ENCODE peak calls at places on chromosomes 3 and 15, in six cellular contexts. M, Y, O, J, K and Z are unnamed samples.

GRCh38 chr3:99780749-99781148 is 36.9 kb upstream of the CMSS1 start:
- DNase-seq in M (no peak), Y (no peak), O (no peak), J (no peak), K (no peak), Z (no peak)

GRCh38 chr3:66592061-66592875 is 91.4 kb upstream of the LRIG1 start:
- DNase-seq in M (no peak), Y (no peak), O (no peak), J (no peak), K (no peak), Z (no peak)

GRCh38 chr3:19046440-19046839 is 101.9 kb upstream of the KCNH8 start:
- DNase-seq in M (no peak), Y (peak; percentile 9), O (no peak), J (no peak), K (no peak), Z (no peak)

GRCh38 chr3:110743202-110743601 is 328.4 kb upstream of the NECTIN3 start:
- DNase-seq in M (no peak), Y (no peak), O (no peak), J (no peak), K (no peak), Z (no peak)

GRCh38 chr15:58755956-58756355 is 6.4 kb upstream of the ADAM10 start:
- DNase-seq in M (no peak), Y (peak; percentile 70), O (no peak), J (no peak), K (no peak), Z (no peak)

GRCh38 chr3:40476478-40477470 is at the start of gene ZNF619:
- DNase-seq in M (peak; percentile 32), Y (peak; percentile 83), O (peak; percentile 88), J (peak; percentile 79), K (peak; percentile 74), Z (peak; percentile 24)

GRCh38 chr3:48466386-48467109 is 20.0 kb downstream of the ATRIP start:
- DNase-seq in M (no peak), Y (no peak), O (peak; percentile 61), J (peak; percentile 48), K (no peak), Z (no peak)

GRCh38 chr3:157939166-157939565 is 167.1 kb downstream of the SHOX2 start:
- DNase-seq in M (no peak), Y (no peak), O (no peak), J (no peak), K (no peak), Z (no peak)

GRCh38 chr3:147758786-147759185 is 349.6 kb downstream of the ZIC1 start:
- DNase-seq in M (no peak), Y (peak; percentile 34), O (no peak), J (no peak), K (no peak), Z (no peak)

GRCh38 chr3:114005406-114005987 is 50.8 kb downstream of the CCDC191 start:
- DNase-seq in M (no peak), Y (no peak), O (peak; percentile 78), J (peak; percentile 10), K (no peak), Z (no peak)

GRCh38 chr15:38878946-38879345 is 314.3 kb upstream of the RASGRP1 start:
- DNase-seq in M (no peak), Y (peak; percentile 78), O (no peak), J (no peak), K (no peak), Z (no peak)

GRCh38 chr3:114622001-114622400 is 328.2 kb downstream of the TIGIT start:
- DNase-seq in M (no peak), Y (no peak), O (no peak), J (no peak), K (no peak), Z (no peak)

GRCh38 chr3:99473321-99473751 is 165.1 kb upstream of the COL8A1 start:
- DNase-seq in M (no peak), Y (no peak), O (no peak), J (no peak), K (no peak), Z (no peak)

GRCh38 chr15:57327985-57328471 is 48.3 kb upstream of the CGNL1 start:
- DNase-seq in M (no peak), Y (no peak), O (no peak), J (no peak), K (no peak), Z (peak; percentile 38)

GRCh38 chr3:119579366-119580147 is at the start of gene ADPRH:
- DNase-seq in M (peak; percentile 21), Y (peak; percentile 70), O (peak; percentile 89), J (peak; percentile 86), K (peak; percentile 77), Z (no peak)

GRCh38 chr15:63292771-63293170 is 15.4 kb downstream of the APH1B start:
- DNase-seq in M (no peak), Y (no peak), O (no peak), J (no peak), K (no peak), Z (no peak)

GRCh38 chr3:146160964-146161724 is at the start of gene PLOD2:
- DNase-seq in M (no peak), Y (peak; percentile 40), O (peak; percentile 82), J (peak; percentile 83), K (peak; percentile 84), Z (no peak)

GRCh38 chr3:13703071-13703470 is 154.1 kb downstream of the FBLN2 start:
- DNase-seq in M (no peak), Y (no peak), O (peak; percentile 36), J (no peak), K (no peak), Z (no peak)

GRCh38 chr3:183800221-183800863 is 25.0 kb downstream of the MAP6D1 start:
- DNase-seq in M (no peak), Y (no peak), O (peak; percentile 14), J (no peak), K (no peak), Z (no peak)

GRCh38 chr3:65226287-65226686 is 538.5 kb upstream of the ADAMTS9 start:
- DNase-seq in M (no peak), Y (no peak), O (no peak), J (no peak), K (no peak), Z (no peak)

GRCh38 chr3:64368163-64369025 is 143.1 kb upstream of the PRICKLE2 start:
- DNase-seq in M (no peak), Y (no peak), O (no peak), J (no peak), K (peak; percentile 18), Z (no peak)

GRCh38 chr3:99509224-99509623 is 129.2 kb upstream of the COL8A1 start:
- DNase-seq in M (no peak), Y (no peak), O (no peak), J (no peak), K (no peak), Z (no peak)

GRCh38 chr3:153038779-153039178 is 123.2 kb upstream of the RAP2B start:
- DNase-seq in M (no peak), Y (no peak), O (peak; percentile 51), J (peak; percentile 23), K (no peak), Z (no peak)

GRCh38 chr15:56774356-56774755 is 41.0 kb upstream of the ZNF280D start:
- DNase-seq in M (no peak), Y (no peak), O (no peak), J (no peak), K (no peak), Z (no peak)

GRCh38 chr3:126464494-126464893 is 11.2 kb downstream of the ZXDC start:
- DNase-seq in M (no peak), Y (no peak), O (peak; percentile 22), J (no peak), K (no peak), Z (no peak)

GRCh38 chr15:85592148-85592547 is 202.6 kb downstream of the KLHL25 start:
- DNase-seq in M (no peak), Y (no peak), O (no peak), J (no peak), K (no peak), Z (peak; percentile 42)

GRCh38 chr3:164779816-164780215 is 298.5 kb downstream of the SI start:
- DNase-seq in M (no peak), Y (no peak), O (no peak), J (no peak), K (no peak), Z (no peak)

GRCh38 chr3:45772341-45773035 is 23.8 kb downstream of the SLC6A20 start:
- DNase-seq in M (no peak), Y (no peak), O (peak; percentile 44), J (no peak), K (no peak), Z (no peak)

GRCh38 chr3:244041-244440 is 47.5 kb downstream of the CHL1 start:
- DNase-seq in M (no peak), Y (peak; percentile 25), O (no peak), J (no peak), K (no peak), Z (no peak)

GRCh38 chr15:77907824-77908751 is 169.4 kb downstream of the TBC1D2B start:
- DNase-seq in M (peak; percentile 27), Y (peak; percentile 43), O (peak; percentile 83), J (peak; percentile 84), K (peak; percentile 76), Z (no peak)

GRCh38 chr3:12229896-12230295 is 59.0 kb upstream of the PPARG start:
- DNase-seq in M (no peak), Y (no peak), O (peak; percentile 53), J (peak; percentile 62), K (no peak), Z (no peak)

GRCh38 chr3:12579919-12580318 is 23.0 kb downstream of the MKRN2 start:
- DNase-seq in M (no peak), Y (no peak), O (no peak), J (no peak), K (no peak), Z (no peak)

GRCh38 chr15:69573815-69574472 is 121.3 kb downstream of the RPLP1 start:
- DNase-seq in M (peak; percentile 42), Y (no peak), O (no peak), J (no peak), K (no peak), Z (no peak)

GRCh38 chr3:179653777-179654117 is 907 bp downstream of the USP13 start:
- DNase-seq in M (no peak), Y (no peak), O (peak; percentile 48), J (peak; percentile 7), K (peak; percentile 38), Z (no peak)

GRCh38 chr3:10762611-10763247 is 53.3 kb upstream of the SLC6A11 start:
- DNase-seq in M (no peak), Y (no peak), O (no peak), J (no peak), K (no peak), Z (no peak)

GRCh38 chr3:70264122-70264780 is 48.2 kb downstream of the MDFIC2 start:
- DNase-seq in M (no peak), Y (no peak), O (peak; percentile 73), J (peak; percentile 35), K (no peak), Z (no peak)

GRCh38 chr3:49132437-49133225 is at the start of gene LAMB2:
- DNase-seq in M (no peak), Y (peak; percentile 76), O (peak; percentile 83), J (peak; percentile 79), K (peak; percentile 73), Z (peak; percentile 40)